ENCODE peak calls at places on chromosomes 6 and 20, in four cellular contexts. B, I, J and N are unnamed samples.

GRCh38 chr20:46027245-46027853 is 1.7 kb upstream of the SLC12A5 start:
- DNase-seq in B (peak; percentile 62), J (peak; percentile 56), I (no peak), N (peak; percentile 84)

GRCh38 chr20:51666126-51666525 is 102.1 kb downstream of the ATP9A start:
- DNase-seq in J (no peak), B (no peak), I (no peak), N (no peak)

GRCh38 chr20:24684421-24684871 is 215.0 kb downstream of the SYNDIG1 start:
- DNase-seq in J (no peak), I (no peak), B (no peak), N (no peak)

GRCh38 chr20:32481311-32482103 is 103.6 kb downstream of the NOL4L start:
- DNase-seq in J (no peak), I (no peak), B (no peak), N (no peak)

GRCh38 chr6:161048636-161049035 is 57.1 kb downstream of the MAP3K4 start:
- DNase-seq in B (no peak), J (peak; percentile 76), I (no peak), N (no peak)

GRCh38 chr6:90072501-90072900 is 178.2 kb downstream of the GJA10 start:
- DNase-seq in I (no peak), J (no peak), B (no peak), N (no peak)

GRCh38 chr6:170291271-170292110 is 613 bp upstream of the DLL1 start:
- DNase-seq in I (no peak), J (no peak), B (peak; percentile 69), N (no peak)

GRCh38 chr6:141641406-141641805 is 491.3 kb upstream of the GJE1 start:
- DNase-seq in B (no peak), I (no peak), J (no peak), N (no peak)

GRCh38 chr6:137866200-137866913 is 702 bp upstream of the TNFAIP3 start:
- DNase-seq in I (no peak), B (no peak), J (no peak), N (no peak)

GRCh38 chr6:54737247-54737646 is 109.3 kb upstream of the FAM83B start:
- DNase-seq in B (no peak), J (no peak), I (no peak), N (no peak)
- TF ChIP-seq CTCF in B (no peak), J (no peak), I (peak; percentile 34), N (no peak)

GRCh38 chr6:147371325-147371724 is 137.2 kb upstream of the SAMD5 start:
- DNase-seq in B (no peak), I (no peak), J (no peak), N (no peak)

GRCh38 chr6:147361582-147361981 is 146.9 kb upstream of the SAMD5 start:
- DNase-seq in B (no peak), I (no peak), J (no peak), N (no peak)

DNA sequence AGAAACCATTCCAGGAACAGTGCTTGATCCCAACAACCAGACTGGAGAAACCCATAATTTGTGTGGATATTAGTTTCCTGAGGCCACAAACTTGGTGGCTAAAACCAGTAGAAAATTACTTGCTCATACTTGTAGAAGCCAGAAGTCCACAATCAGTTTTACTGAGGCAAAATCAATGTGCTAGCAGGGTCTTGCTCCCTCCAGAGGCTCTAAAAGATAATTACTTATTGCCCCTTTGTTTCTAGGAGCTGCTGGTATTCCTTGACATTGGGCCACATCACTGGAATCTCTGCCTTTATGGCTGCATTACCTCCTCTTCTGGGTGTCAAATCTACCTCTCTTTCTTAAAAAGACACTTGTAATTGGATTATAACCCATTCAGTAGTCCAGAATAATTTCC is 142.2 kb upstream of the SAMD5 start:
- DNase-seq in J (no peak), B (no peak), I (no peak), N (no peak)
- TF ChIP-seq CTCF in J (no peak), B (no peak), I (no peak), N (no peak)

GRCh38 chr6:82246802-82247633 is 526 bp downstream of the IBTK start:
- DNase-seq in B (peak; percentile 58), I (no peak), J (peak; percentile 55), N (no peak)
- TF ChIP-seq CTCF in B (no peak), I (no peak), J (no peak), N (no peak)

GRCh38 chr6:30802731-30803130 is 58.4 kb upstream of the IER3 start:
- DNase-seq in B (no peak), J (no peak), I (no peak), N (no peak)

GRCh38 chr6:30800876-30801275 is 56.5 kb upstream of the IER3 start:
- DNase-seq in B (no peak), I (no peak), J (no peak), N (no peak)

GRCh38 chr6:30806581-30807183 is 62.3 kb upstream of the IER3 start:
- DNase-seq in J (no peak), B (no peak), I (no peak), N (no peak)

GRCh38 chr6:30801950-30802349 is 57.6 kb upstream of the IER3 start:
- DNase-seq in B (no peak), I (no peak), J (no peak), N (no peak)

GRCh38 chr6:30804333-30804732 is 60.0 kb upstream of the IER3 start:
- DNase-seq in I (no peak), B (no peak), J (no peak), N (no peak)
- TF ChIP-seq CTCF in I (no peak), B (no peak), J (no peak), N (no peak)

GRCh38 chr6:39496951-39497350 is 174.4 kb upstream of the KCNK16 start:
- DNase-seq in J (peak; percentile 66), B (no peak), I (peak; percentile 14), N (no peak)
- TF ChIP-seq CTCF in J (no peak), B (no peak), I (peak; percentile 22), N (no peak)

GRCh38 chr20:62982124-62983075 is 24.4 kb downstream of the BHLHE23 start:
- DNase-seq in J (no peak), I (no peak), B (no peak), N (no peak)

GRCh38 chr20:62979876-62980373 is 26.8 kb downstream of the BHLHE23 start:
- DNase-seq in B (no peak), I (no peak), J (no peak), N (no peak)

GRCh38 chr20:62979310-62979709 is 26.8 kb downstream of the SLC17A9 start:
- DNase-seq in I (no peak), J (no peak), B (no peak), N (no peak)

GRCh38 chr20:62980380-62980960 is 26.3 kb downstream of the BHLHE23 start:
- DNase-seq in I (peak; percentile 5), J (no peak), B (no peak), N (no peak)

GRCh38 chr20:62980970-62981369 is 25.8 kb downstream of the BHLHE23 start:
- DNase-seq in B (no peak), I (no peak), J (no peak), N (peak; percentile 45)
- TF ChIP-seq CTCF in B (no peak), I (peak; percentile 7), J (no peak), N (no peak)

DNA sequence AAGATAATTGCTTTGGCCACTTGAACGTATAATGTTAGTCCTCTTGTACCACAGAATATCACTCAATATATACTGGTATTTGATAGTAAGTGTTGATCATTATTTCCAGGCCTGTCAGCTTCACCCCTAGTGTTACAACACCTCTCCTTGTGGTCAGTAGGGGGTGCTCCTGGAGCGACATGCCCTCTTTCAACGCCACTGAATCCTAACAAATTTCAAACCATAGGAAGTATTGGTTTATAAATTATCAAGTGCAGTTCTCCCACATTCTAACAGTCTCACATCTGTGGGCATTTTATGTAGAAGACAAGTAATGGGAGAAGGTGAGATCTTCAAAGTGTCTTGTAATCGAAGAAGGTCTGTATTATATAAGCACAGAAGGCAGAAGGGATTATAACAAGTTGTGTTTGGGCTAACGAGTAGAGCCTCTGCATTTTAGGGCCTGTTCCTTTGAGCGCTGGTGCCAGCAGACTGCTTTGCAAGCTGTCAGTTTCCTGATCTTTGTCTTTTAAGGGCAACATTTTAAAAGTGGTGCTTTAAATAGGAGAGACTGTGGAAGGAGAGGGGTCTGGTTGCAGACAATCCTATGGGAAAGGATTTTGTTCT is 57.1 kb upstream of the CEP162 start:
- DNase-seq in B (peak; percentile 17), J (no peak), I (no peak), N (no peak)
- TF ChIP-seq CTCF in B (peak; percentile 21), J (peak; percentile 25), I (peak; percentile 38), N (no peak)